ENCODE peak calls at places on chromosomes 11 and 22, in seven cellular contexts. O is DMS 273 treated with DMSO at 0.1 percent for 48 hours, L is MM.1S, D is HTR-8/SVneo, H is K562, S is mucosa of gallbladder, Y is foreskin melanocyte. Z is an unnamed sample.

GRCh38 chr11:12029738-12030363 is 21.4 kb upstream of the DKK3 start:
- DNase-seq in O (no peak), L (no peak), D (no peak), H (no peak), S (no peak), Y (peak), Z (no peak)

GRCh38 chr11:2211113-2211971 is 39.7 kb upstream of the TH start:
- DNase-seq in O (no peak), L (no peak), D (no peak), H (peak), S (peak), Y (no peak), Z (no peak)

GRCh38 chr22:24376002-24376401 is 51.4 kb upstream of the ADORA2A start:
- DNase-seq in O (no peak), L (no peak), D (no peak), H (no peak), S (no peak), Y (no peak), Z (no peak)

GRCh38 chr11:1889941-1890855 is 1.5 kb downstream of the PRR33 start:
- DNase-seq in O (no peak), L (no peak), D (no peak), H (peak), S (no peak), Y (no peak), Z (no peak)

GRCh38 chr11:91066648-91067047 is 843.8 kb upstream of the CHORDC1 start:
- DNase-seq in O (no peak), L (no peak), D (no peak), H (no peak), S (no peak), Y (no peak), Z (no peak)

GRCh38 chr11:1739576-1739975 is 10.8 kb downstream of the IFITM10 start:
- DNase-seq in O (no peak), L (no peak), D (no peak), H (no peak), S (no peak), Y (no peak), Z (no peak)

GRCh38 chr22:47125603-47126002 is 363.2 kb downstream of the TBC1D22A start:
- DNase-seq in O (no peak), L (no peak), D (no peak), H (peak), S (no peak), Y (no peak), Z (peak)

GRCh38 chr22:35397095-35397904 is 2.6 kb upstream of the MCM5 start:
- DNase-seq in O (no peak), L (no peak), D (no peak), H (no peak), S (peak), Y (no peak), Z (no peak)

GRCh38 chr11:114304969-114305368 is 8.8 kb downstream of the NNMT start:
- DNase-seq in O (no peak), L (no peak), D (no peak), H (no peak), S (no peak), Y (no peak), Z (no peak)

GRCh38 chr22:45818130-45819085 is 146.8 kb downstream of the ATXN10 start:
- DNase-seq in O (no peak), L (no peak), D (no peak), H (no peak), S (no peak), Y (no peak), Z (no peak)

GRCh38 chr22:35582861-35583670 is 34.1 kb downstream of the MB start:
- DNase-seq in O (no peak), L (peak), D (peak), H (peak), S (peak), Y (peak), Z (peak)

GRCh38 chr11:23539556-23539955 is 679.3 kb upstream of the CCDC179 start:
- DNase-seq in O (no peak), L (no peak), D (no peak), H (no peak), S (no peak), Y (no peak), Z (no peak)

Z was measured in HEK293T.